ENCODE peak calls at places on chromosomes 3 and 15, in seven cellular contexts. H is colonic mucosa, V is uterus, K is SJSA1, S is tibial artery, N is ovary, T is AG04450. L is an unnamed sample. For H3K27me3, the result is how much of the 10 kb centered on the place peaks cover.

GRCh38 chr3:133258358-133258757 is 141.5 kb upstream of the BFSP2 start:
- DNase-seq in K (no peak), V (no peak), N (no peak), H (no peak), S (no peak), T (no peak), L (no peak)

GRCh38 chr15:70023064-70023768 is 74.5 kb downstream of the TLE3 start:
- DNase-seq in T (peak), S (peak), K (peak), V (peak), N (no peak), H (no peak), L (no peak)

GRCh38 chr15:83014205-83014653 is 2.8 kb upstream of the C15orf40 start:
- DNase-seq in V (no peak), S (no peak), K (no peak), H (no peak), T (no peak), N (no peak), L (no peak)

GRCh38 chr15:65804252-65804931 is 12.3 kb upstream of the DENND4A start:
- DNase-seq in S (no peak), T (no peak), H (no peak), V (no peak), K (no peak), N (no peak), L (no peak)

GRCh38 chr3:195126073-195126605 is 144.8 kb downstream of the XXYLT1 start:
- DNase-seq in S (no peak), N (no peak), H (no peak), V (no peak), T (no peak), K (no peak), L (no peak)

GRCh38 chr15:68576253-68577236 is 2.2 kb upstream of the CORO2B start:
- DNase-seq in K (no peak), N (peak), T (no peak), V (no peak), S (no peak), H (no peak), L (no peak)

GRCh38 chr3:169668081-169668956 is 4.8 kb upstream of the MECOM start:
- DNase-seq in V (no peak), T (no peak), N (peak), K (no peak), H (peak), S (no peak), L (peak)

GRCh38 chr3:196708467-196708866 is 3.6 kb downstream of the CEP19 start:
- DNase-seq in S (no peak), T (no peak), N (no peak), V (no peak), H (no peak), K (no peak), L (no peak)

GRCh38 chr15:41698779-41699178 is 38.6 kb downstream of the MGA start:
- DNase-seq in K (peak), T (peak), H (no peak), N (no peak), V (no peak), S (no peak), L (no peak)

GRCh38 chr3:196942915-196943277 is 568 bp upstream of the NCBP2 start:
- DNase-seq in S (no peak), V (no peak), T (no peak), H (peak), K (no peak), N (peak), L (no peak)

GRCh38 chr15:75314552-75315290 is 21.1 kb upstream of the COMMD4 start:
- DNase-seq in H (no peak), K (no peak), S (no peak), N (no peak), V (no peak), T (no peak), L (no peak)

GRCh38 chr15:24971052-24971451 is 16.3 kb downstream of the SNRPN start:
- DNase-seq in H (no peak), S (no peak), K (no peak), T (no peak), V (no peak), N (no peak), L (no peak)

GRCh38 chr15:75153565-75154248 is 48.0 kb upstream of the C15orf39 start:
- DNase-seq in V (no peak), T (no peak), S (no peak), N (no peak), H (no peak), K (no peak), L (no peak)

GRCh38 chr3:144142151-144142855 is 170.7 kb downstream of the DIPK2A start:
- DNase-seq in N (peak), S (no peak), T (peak), H (no peak), V (no peak), K (no peak), L (no peak)

GRCh38 chr3:171257251-171258179 is 202.7 kb downstream of the TNIK start:
- DNase-seq in N (no peak), K (no peak), H (no peak), T (no peak), V (no peak), S (no peak), L (no peak)

GRCh38 chr3:25038907-25039306 is 389.2 kb upstream of the RARB start:
- DNase-seq in T (no peak), H (no peak), N (no peak), K (no peak), V (no peak), S (no peak), L (no peak)

GRCh38 chr3:17912011-17912760 is 169.8 kb upstream of the TBC1D5 start:
- DNase-seq in S (no peak), T (no peak), K (no peak), V (no peak), H (no peak), N (no peak), L (no peak)

GRCh38 chr15:43370310-43370974 is 401 bp downstream of the ZSCAN29 start:
- DNase-seq in H (peak), K (no peak), N (peak), T (no peak), S (peak), V (peak), L (no peak)

GRCh38 chr3:48739955-48740823 is 23.2 kb upstream of the IP6K2 start:
- DNase-seq in N (peak), T (no peak), V (peak), S (peak), K (peak), H (peak), L (peak)

GRCh38 chr15:67840747-67841634 is 1.1 kb upstream of the RNU6-1 start:
- DNase-seq in S (peak), K (peak), V (no peak), T (no peak), N (no peak), H (peak), L (no peak)

GRCh38 chr3:81466161-81466560 is 295.3 kb downstream of the GBE1 start:
- DNase-seq in T (no peak), K (no peak), V (no peak), H (no peak), S (no peak), N (no peak), L (no peak)

GRCh38 chr3:123660900-123661299 is 76.0 kb upstream of the HACD2 start:
- DNase-seq in S (peak), K (peak), V (peak), T (peak), N (peak), H (peak), L (peak)

GRCh38 chr15:45863881-45864580 is 229.2 kb downstream of the SQOR start:
- DNase-seq in V (no peak), S (no peak), K (peak), N (no peak), H (no peak), T (no peak), L (no peak)

GRCh38 chr15:92638291-92638708 is 17.3 kb downstream of the FAM174B start:
- DNase-seq in S (no peak), V (no peak), H (no peak), T (peak), N (no peak), K (no peak), L (no peak)

GRCh38 chr15:58511588-58511987 is 79.8 kb downstream of the LIPC start:
- DNase-seq in T (no peak), H (no peak), V (no peak), N (no peak), K (no peak), S (no peak), L (no peak)

GRCh38 chr15:95281470-95281869 is 1049.0 kb upstream of the NR2F2 start:
- DNase-seq in V (no peak), K (no peak), S (no peak), H (no peak), T (no peak), N (no peak), L (no peak)

GRCh38 chr15:50183112-50183794 is 1.3 kb downstream of the SLC27A2 start:
- DNase-seq in N (no peak), T (no peak), K (no peak), S (no peak), V (no peak), H (peak), L (no peak)

GRCh38 chr15:40256642-40257235 is 17.9 kb downstream of the PAK6 start:
- DNase-seq in H (no peak), V (no peak), T (no peak), N (no peak), S (no peak), K (peak), L (no peak)

GRCh38 chr15:43218908-43219706 is 1.7 kb downstream of the EPB42 start:
- DNase-seq in N (no peak), T (no peak), S (peak), K (no peak), V (no peak), H (no peak), L (no peak)

GRCh38 chr3:39124876-39125836 is 17.7 kb downstream of the TTC21A start:
- DNase-seq in S (peak), V (no peak), T (no peak), H (peak), N (no peak), K (no peak), L (no peak)

GRCh38 chr3:148950806-148951205 is 40.5 kb upstream of the GYG1 start:
- DNase-seq in H (no peak), S (no peak), K (no peak), T (no peak), N (no peak), V (no peak), L (no peak)

GRCh38 chr15:48059786-48060185 is 61.0 kb upstream of the SLC24A5 start:
- DNase-seq in N (peak), T (no peak), S (peak), K (no peak), V (no peak), H (peak), L (peak)

GRCh38 chr15:96336045-96336642 is 5.6 kb downstream of the NR2F2 start:
- DNase-seq in H (peak), N (no peak), T (no peak), K (peak), S (no peak), V (no peak), L (no peak)
- H3K27me3 ChIP-seq in H (under half), N (under half), T (under half), K (under half), S (under half), V (under half), L (under half)

DNA sequence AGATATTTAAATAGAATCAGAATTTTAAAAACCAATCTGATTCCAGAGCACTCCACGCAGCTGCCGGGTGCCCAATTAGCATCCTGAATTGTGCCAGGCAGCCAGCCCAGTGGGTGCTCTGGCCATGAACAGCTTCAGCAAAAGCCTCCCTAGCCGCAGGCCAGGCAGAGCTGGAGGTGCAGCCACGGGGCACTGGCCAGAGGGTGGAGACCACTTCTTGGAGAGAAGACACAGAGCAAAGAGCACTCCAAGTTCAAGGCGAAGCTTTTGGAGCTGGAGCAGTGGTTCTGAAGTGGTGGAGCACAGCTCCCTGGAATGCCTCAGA is 475.6 kb upstream of the PROK2 start:
- DNase-seq in S (no peak), V (no peak), H (no peak), K (no peak), T (no peak), N (no peak), L (no peak)
- H3K27me3 ChIP-seq in S (under half), V (under half), H (under half), K (under half), T (under half), N (under half), L (under half)

GRCh38 chr15:72398648-72399047 is 543 bp downstream of the TMEM202 start:
- DNase-seq in V (no peak), N (no peak), H (no peak), S (no peak), K (no peak), T (no peak), L (no peak)

GRCh38 chr15:72406936-72407335 is 8.8 kb downstream of the TMEM202 start:
- DNase-seq in K (no peak), N (no peak), V (no peak), S (no peak), H (no peak), T (no peak), L (no peak)

GRCh38 chr15:72398189-72398588 is at the start of gene TMEM202:
- DNase-seq in N (no peak), V (no peak), H (no peak), K (no peak), S (no peak), T (no peak), L (no peak)

GRCh38 chr15:72404356-72404755 is 6.3 kb downstream of the TMEM202 start:
- DNase-seq in S (no peak), T (no peak), N (no peak), V (no peak), K (no peak), H (no peak), L (no peak)

DNA sequence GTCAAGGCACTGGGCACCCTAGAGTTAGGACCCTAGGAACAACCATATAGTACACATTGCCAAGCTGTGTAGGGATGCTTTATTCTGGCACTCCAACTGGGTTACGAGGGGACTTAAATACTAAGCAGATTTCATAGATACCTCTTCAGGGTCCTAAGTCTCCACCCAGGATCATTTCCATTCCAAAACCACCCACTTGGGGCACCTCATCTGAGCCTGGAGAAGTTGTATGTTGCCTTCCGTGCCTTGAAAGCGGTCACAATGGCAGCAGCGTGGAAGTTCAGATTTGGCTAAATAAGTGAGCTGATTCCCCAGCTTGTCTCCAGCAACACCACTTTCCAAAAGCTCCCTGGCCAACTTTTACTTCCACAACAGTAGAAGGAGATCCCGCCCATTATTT is 4.6 kb downstream of the TMEM202 start:
- DNase-seq in T (no peak), N (no peak), K (no peak), H (no peak), V (no peak), S (no peak), L (no peak)
- H3K27me3 ChIP-seq in T (under half), N (under half), K (under half), H (under half), V (under half), S (under half), L (under half)

GRCh38 chr3:42937334-42937733 is 31.4 kb downstream of the ZNF662 start:
- DNase-seq in V (no peak), T (no peak), S (no peak), H (no peak), N (no peak), K (no peak), L (no peak)

GRCh38 chr3:42946050-42946449 is 33.1 kb upstream of the GASK1A start:
- DNase-seq in N (no peak), T (no peak), H (no peak), V (no peak), K (no peak), S (no peak), L (no peak)

GRCh38 chr3:42942693-42943092 is 36.4 kb upstream of the GASK1A start:
- DNase-seq in T (no peak), N (no peak), H (no peak), K (no peak), S (no peak), V (no peak), L (no peak)
- H3K27me3 ChIP-seq in T (under half), N (under half), H (under half), K (under half), S (under half), V (under half), L (under half)

DNA sequence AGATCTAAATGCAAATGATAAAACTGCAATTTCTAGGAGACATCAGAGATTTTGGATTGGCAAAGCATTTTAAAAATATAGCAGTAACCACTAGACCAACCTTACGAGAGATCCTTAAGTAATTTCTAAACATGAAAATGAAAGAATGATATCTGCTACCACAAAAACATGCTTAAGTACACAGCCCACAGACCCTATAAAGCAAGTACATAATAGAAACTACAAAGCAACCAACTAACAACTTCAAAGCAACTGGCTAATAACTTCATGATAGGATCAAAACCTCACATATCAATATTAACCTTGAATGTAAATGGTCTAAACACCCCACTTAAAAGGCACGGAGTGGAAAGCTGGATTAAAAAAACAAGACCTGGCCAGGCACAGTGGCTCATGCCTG is 209.9 kb upstream of the SOX14 start:
- DNase-seq in K (no peak), V (no peak), T (no peak), N (no peak), S (no peak), H (no peak), L (no peak)
- H3K27me3 ChIP-seq in K (under half), V (under half), T (under half), N (under half), S (under half), H (under half), L (under half)

DNA sequence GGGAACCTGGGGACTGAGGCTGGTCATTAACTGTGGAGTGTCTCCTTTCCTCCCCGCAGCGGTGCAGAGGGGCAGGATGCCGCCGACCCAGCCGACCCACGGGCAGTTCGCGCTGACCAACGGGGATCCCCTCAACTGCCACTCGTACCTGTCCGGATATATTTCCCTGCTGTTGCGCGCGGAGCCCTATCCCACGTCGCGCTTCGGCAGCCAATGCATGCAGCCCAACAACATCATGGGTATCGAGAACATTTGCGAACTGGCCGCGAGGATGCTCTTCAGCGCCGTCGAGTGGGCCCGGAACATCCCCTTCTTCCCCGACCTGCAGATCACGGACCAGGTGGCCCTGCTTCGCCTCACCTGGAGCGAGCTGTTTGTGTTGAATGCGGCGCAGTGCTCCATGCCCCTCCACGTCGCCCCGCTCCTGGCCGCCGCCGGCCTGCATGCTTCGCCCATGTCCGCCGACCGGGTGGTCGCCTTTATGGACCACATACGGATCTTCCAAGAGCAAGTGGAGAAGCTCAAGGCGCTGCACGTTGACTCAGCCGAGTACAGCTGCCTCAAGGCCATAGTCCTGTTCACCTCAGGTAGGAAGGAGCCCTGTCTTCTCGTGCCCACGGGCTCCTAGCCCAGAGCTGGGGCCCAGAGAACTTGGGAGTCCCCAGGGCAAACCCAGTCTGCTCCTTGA is 3.7 kb downstream of the NR2F2 start:
- DNase-seq in S (peak), K (peak), V (no peak), H (peak), T (no peak), N (peak), L (no peak)
- H3K27me3 ChIP-seq in S (under half), K (under half), V (under half), H (under half), T (under half), N (under half), L (under half)

GRCh38 chr3:128555881-128556280 is 62.9 kb upstream of the GATA2 start:
- DNase-seq in K (no peak), T (no peak), V (no peak), N (no peak), H (no peak), S (no peak), L (no peak)
- H3K27me3 ChIP-seq in K (under half), T (under half), V (under half), N (under half), H (under half), S (half or more), L (half or more)

L was measured in heart right ventricle.